ENCODE peak calls at places on chromosomes 16 and 17, in ten cellular contexts. D is AG09309; J is CD4-positive, alpha-beta T cell; T is cardiac fibroblast; I is GM23338; O is RWPE1; C is ovary; B is GM10248; W is neural progenitor cell; H is sigmoid colon. X is an unnamed sample.

GRCh38 chr16:6335072-6335471 is 997.6 kb upstream of the RBFOX1 start:
- DNase-seq in C (no peak), T (no peak), H (no peak), D (no peak), I (peak; percentile 79), W (peak; percentile 43), B (no peak), O (no peak), J (no peak), X (peak; percentile 40)

GRCh38 chr17:13005530-13005929 is 12.3 kb downstream of the ELAC2 start:
- DNase-seq in W (no peak), B (no peak), C (no peak), H (peak; percentile 13), J (no peak), O (no peak), D (no peak), T (no peak), I (no peak), X (no peak)

GRCh38 chr16:12392585-12393089 is 411.1 kb downstream of the CPPED1 start:
- DNase-seq in W (no peak), J (no peak), C (no peak), D (no peak), H (peak; percentile 76), B (no peak), I (no peak), O (no peak), T (no peak), X (no peak)

GRCh38 chr17:71828182-71828596 is 292.6 kb upstream of the SOX9 start:
- DNase-seq in B (no peak), I (peak; percentile 97), W (peak; percentile 96), O (no peak), C (no peak), J (no peak), T (peak; percentile 21), D (peak; percentile 14), H (no peak), X (no peak)

GRCh38 chr16:12236491-12237030 is 260.0 kb downstream of the SNX29 start:
- DNase-seq in T (no peak), H (no peak), W (no peak), I (no peak), B (no peak), D (no peak), C (no peak), J (no peak), O (no peak), X (no peak)

GRCh38 chr16:2712063-2712441 is 8.0 kb downstream of the PRSS27 start:
- DNase-seq in O (no peak), B (no peak), J (no peak), C (no peak), I (no peak), D (no peak), W (no peak), H (peak; percentile 55), T (no peak), X (no peak)

GRCh38 chr17:74452027-74452840 is 14.2 kb upstream of the CD300A start:
- DNase-seq in J (no peak), O (no peak), W (no peak), I (no peak), T (no peak), D (no peak), C (no peak), H (no peak), B (no peak), X (no peak)

GRCh38 chr17:45722161-45722560 is 62.0 kb upstream of the CRHR1 start:
- DNase-seq in T (no peak), W (peak; percentile 83), B (no peak), O (no peak), C (no peak), I (peak; percentile 77), J (no peak), H (no peak), D (no peak), X (no peak)

GRCh38 chr17:1047886-1048470 is 51.0 kb downstream of the TIMM22 start:
- DNase-seq in O (no peak), D (no peak), H (no peak), W (no peak), T (no peak), C (no peak), I (no peak), B (no peak), J (no peak), X (no peak)

GRCh38 chr17:1049446-1050225 is 52.7 kb downstream of the TIMM22 start:
- DNase-seq in H (no peak), W (no peak), B (no peak), J (no peak), T (no peak), C (no peak), O (no peak), D (no peak), I (no peak), X (no peak)

GRCh38 chr17:1045456-1045855 is 48.5 kb downstream of the TIMM22 start:
- DNase-seq in C (no peak), H (peak; percentile 49), W (no peak), I (no peak), T (no peak), J (no peak), D (no peak), O (no peak), B (no peak), X (no peak)

GRCh38 chr17:1050246-1050995 is 53.5 kb downstream of the TIMM22 start:
- DNase-seq in D (no peak), H (no peak), J (no peak), B (no peak), I (no peak), T (no peak), C (no peak), O (no peak), W (no peak), X (no peak)

DNA sequence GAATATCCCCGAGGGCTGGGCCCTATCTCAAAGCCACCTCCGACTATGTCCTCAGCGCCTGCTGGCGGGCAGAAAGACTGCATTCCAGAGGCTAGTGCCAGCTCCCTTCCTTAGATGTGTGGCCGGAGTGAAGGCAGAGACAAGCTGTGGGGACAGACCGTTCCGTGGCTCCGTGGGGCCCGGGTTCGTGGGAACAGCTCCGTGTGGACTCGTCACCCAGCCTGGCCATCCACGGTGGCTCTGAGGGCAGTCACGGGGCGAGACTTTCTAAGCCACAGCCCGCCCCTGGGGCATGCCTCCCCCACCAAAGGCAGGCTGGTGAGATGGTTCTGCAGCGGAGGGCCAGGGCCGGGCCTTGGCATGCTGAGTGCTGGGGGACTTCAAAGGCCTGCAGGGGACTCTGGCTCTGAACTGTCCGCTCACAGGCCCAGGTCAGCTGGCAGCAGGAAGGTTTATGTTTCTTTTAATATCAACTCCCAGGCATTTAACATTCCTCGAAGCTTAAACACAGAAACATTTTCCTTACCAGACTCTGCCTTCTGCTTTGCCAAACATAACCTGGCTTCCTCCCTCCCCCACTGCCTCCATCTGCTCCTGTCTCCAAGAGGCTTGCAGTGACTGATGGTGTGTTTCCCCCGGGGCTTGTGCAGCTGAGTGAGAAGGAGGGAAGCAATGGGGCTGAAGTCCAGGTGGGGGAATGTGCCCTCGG is 50.4 kb downstream of the TIMM22 start:
- DNase-seq in J (no peak), C (no peak), W (no peak), T (peak; percentile 20), B (no peak), I (no peak), D (no peak), H (peak; percentile 87), O (no peak), X (no peak)
- TF ChIP-seq CTCF in J (no peak), C (no peak), W (no peak), T (no peak), B (no peak), I (no peak), D (no peak), H (peak; percentile 38), O (no peak), X (no peak)

DNA sequence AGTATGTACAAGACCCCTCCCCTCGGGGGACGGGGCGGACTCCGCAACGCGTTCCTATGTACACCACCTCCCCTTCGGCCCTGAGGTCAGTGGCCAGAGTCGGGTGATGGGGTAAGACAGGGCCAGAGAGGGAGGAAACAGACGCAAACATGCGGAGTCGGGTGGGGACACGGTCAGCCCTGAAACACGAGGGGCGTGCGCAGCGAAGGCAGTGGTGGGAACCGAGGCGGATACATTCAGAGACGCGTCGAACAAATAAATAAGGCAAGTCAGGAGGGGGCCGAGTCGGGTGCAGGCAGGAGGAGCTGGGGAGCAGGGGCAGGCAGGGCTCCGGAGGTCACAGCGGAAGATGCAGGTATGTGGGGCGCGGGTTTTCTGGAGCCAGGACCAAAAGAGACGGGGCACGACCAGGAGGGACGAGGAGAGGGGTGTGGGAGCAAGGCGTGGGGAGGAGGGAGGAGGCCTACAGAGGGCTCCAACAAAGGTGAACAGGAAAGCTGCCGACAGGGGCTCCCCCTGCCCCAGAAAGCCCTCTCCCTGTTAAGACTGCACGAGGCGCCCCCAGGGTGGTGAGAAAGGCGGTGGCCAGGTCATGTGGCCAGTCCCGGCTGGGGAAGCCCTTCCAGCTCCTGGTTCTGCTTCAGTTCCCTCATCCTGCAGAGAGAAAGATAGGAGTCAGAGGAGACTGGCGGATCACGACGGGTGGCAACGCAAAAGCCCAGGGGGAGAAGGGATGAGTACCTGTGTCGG is 724 bp upstream of the SPAG7 start:
- DNase-seq in D (no peak), T (no peak), B (peak; percentile 46), C (no peak), H (no peak), I (peak; percentile 59), O (no peak), W (peak; percentile 90), J (peak; percentile 30), X (peak; percentile 65)
- TF ChIP-seq CTCF in D (peak; percentile 1), T (no peak), B (no peak), C (no peak), H (no peak), I (no peak), O (no peak), W (no peak), J (no peak), X (no peak)

DNA sequence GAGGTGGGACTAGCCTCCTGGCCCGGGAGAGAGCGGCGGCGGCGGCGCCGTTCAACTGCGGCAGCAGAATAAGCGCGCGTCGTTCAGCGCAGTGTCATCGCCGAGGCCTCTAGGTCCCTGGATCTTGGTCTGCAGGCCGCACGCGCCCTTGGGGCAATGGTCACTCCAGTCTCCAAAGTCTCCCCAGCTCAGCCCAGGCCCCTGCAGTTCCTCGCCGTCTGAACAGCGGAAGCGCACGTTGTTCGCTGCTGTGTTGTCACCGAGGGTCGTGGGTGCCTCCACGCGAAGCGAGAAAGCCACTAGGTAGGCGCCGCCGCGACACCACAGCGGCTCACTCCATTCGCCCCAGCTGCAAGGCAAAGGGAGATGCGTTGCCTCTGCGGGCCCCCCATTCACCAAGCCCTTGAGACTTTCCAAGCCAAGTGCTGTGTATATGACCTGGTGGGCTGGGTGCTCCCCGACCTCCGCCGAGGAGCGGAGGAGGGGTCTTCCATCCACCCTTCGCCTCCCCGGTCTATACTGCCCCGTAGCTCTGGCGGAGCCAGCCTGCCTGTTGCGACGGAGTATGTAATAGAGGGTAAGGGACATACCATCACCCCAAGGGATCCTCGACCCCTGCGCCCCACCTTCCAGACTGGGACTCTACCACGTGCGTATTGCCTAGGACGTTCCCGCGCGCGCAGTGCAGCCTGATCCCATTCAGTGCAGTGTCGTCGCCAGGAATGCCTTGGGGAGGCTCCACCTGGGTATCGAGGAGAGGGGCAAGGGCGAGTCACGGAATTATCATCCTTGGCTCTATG is 653 bp downstream of the VMO1 start:
- DNase-seq in W (no peak), I (no peak), T (no peak), C (no peak), J (no peak), D (no peak), O (no peak), H (no peak), B (no peak), X (no peak)
- TF ChIP-seq CTCF in W (no peak), I (no peak), T (no peak), C (no peak), J (no peak), D (no peak), O (no peak), H (no peak), B (no peak), X (no peak)

GRCh38 chr16:15055141-15056053 is 477 bp downstream of the NTAN1 start:
- DNase-seq in J (peak; percentile 69), C (no peak), D (no peak), O (peak; percentile 14), I (peak; percentile 81), W (peak; percentile 11), T (peak; percentile 39), B (no peak), H (peak; percentile 82), X (peak; percentile 79)
- TF ChIP-seq CTCF in J (peak; percentile 25), C (no peak), D (no peak), O (peak; percentile 20), I (peak; percentile 17), W (peak; percentile 39), T (no peak), B (peak; percentile 11), H (no peak), X (peak; percentile 40)